ENCODE peak calls at places on chromosomes 5 and 9, in ten cellular contexts. S is stomach; K is SJSA1; W is right cardiac atrium; J is naive thymus-derived CD4-positive, alpha-beta T cell; Z is adipocyte; C is ovary; R is cardiac muscle cell; Y is CD8-positive, alpha-beta memory T cell; V is body of pancreas. U is an unnamed sample. For H3K4me1, the result is how much of the 10 kb centered on the place peaks cover.

GRCh38 chr9:21994526-21994995 is at the start of gene CDKN2B-AS1:
- DNase-seq in S (peak), K (peak), W (peak), J (no peak), Z (peak), C (peak), R (peak), Y (no peak), V (peak), U (no peak)

GRCh38 chr5:141208478-141208877 is at the start of gene PCDHB12:
- DNase-seq in S (no peak), K (peak), W (no peak), J (no peak), Z (peak), C (peak), R (no peak), Y (no peak), V (no peak), U (no peak)

GRCh38 chr5:132012385-132013005 is 1.0 kb upstream of the ACSL6 start:
- DNase-seq in S (peak), K (peak), W (peak), J (no peak), Z (peak), C (peak), R (peak), Y (no peak), V (no peak), U (no peak)

GRCh38 chr5:145750194-145750593 is 84.9 kb downstream of the PRELID2 start:
- DNase-seq in S (no peak), K (no peak), W (no peak), J (no peak), Z (peak), C (no peak), R (peak), Y (no peak), V (no peak), U (no peak)

GRCh38 chr5:7877851-7878250 is 8.9 kb downstream of the MTRR start:
- DNase-seq in S (no peak), K (peak), W (no peak), J (no peak), Z (no peak), C (no peak), R (peak), Y (no peak), V (no peak), U (no peak)

GRCh38 chr5:50406874-50407273 is 34.2 kb downstream of the EMB start:
- DNase-seq in S (no peak), K (no peak), W (no peak), J (no peak), Z (no peak), C (no peak), R (no peak), Y (no peak), V (no peak), U (no peak)

GRCh38 chr5:35974570-35974969 is 16.6 kb downstream of the UGT3A1 start:
- DNase-seq in S (no peak), K (no peak), W (no peak), J (no peak), Z (no peak), C (no peak), R (no peak), Y (no peak), V (no peak), U (no peak)

GRCh38 chr5:28648108-28648507 is 1609.7 kb upstream of the CDH9 start:
- DNase-seq in S (no peak), K (no peak), W (no peak), J (no peak), Z (peak), C (no peak), R (no peak), Y (no peak), V (no peak), U (no peak)

GRCh38 chr9:136576269-136576626 is 30.4 kb upstream of the NOTCH1 start:
- DNase-seq in S (peak), K (peak), W (peak), J (no peak), Z (peak), C (no peak), R (no peak), Y (no peak), V (peak), U (no peak)

GRCh38 chr9:27377147-27377807 is 80.3 kb upstream of the EQTN start:
- DNase-seq in S (no peak), K (no peak), W (no peak), J (no peak), Z (no peak), C (no peak), R (no peak), Y (no peak), V (no peak), U (no peak)

GRCh38 chr9:116087751-116088194 is 65.8 kb upstream of the PAPPA start:
- DNase-seq in S (no peak), K (peak), W (no peak), J (no peak), Z (peak), C (no peak), R (peak), Y (no peak), V (no peak), U (no peak)

GRCh38 chr9:131950487-131950886 is 129.2 kb downstream of the MED27 start:
- DNase-seq in S (no peak), K (no peak), W (no peak), J (no peak), Z (no peak), C (no peak), R (no peak), Y (no peak), V (no peak), U (no peak)

GRCh38 chr5:94776167-94776566 is 157.7 kb downstream of the SLF1 start:
- DNase-seq in S (no peak), K (no peak), W (no peak), J (no peak), Z (peak), C (no peak), R (no peak), Y (no peak), V (no peak), U (no peak)

GRCh38 chr5:124922255-124922975 is 176.0 kb upstream of the ZNF608 start:
- DNase-seq in S (no peak), K (no peak), W (no peak), J (no peak), Z (no peak), C (no peak), R (no peak), Y (no peak), V (no peak), U (no peak)

GRCh38 chr5:73027361-73027760 is 71.5 kb downstream of the FCHO2 start:
- DNase-seq in S (no peak), K (no peak), W (no peak), J (no peak), Z (no peak), C (no peak), R (no peak), Y (no peak), V (no peak), U (no peak)

GRCh38 chr9:33143241-33143642 is 23.9 kb downstream of the B4GALT1 start:
- DNase-seq in S (no peak), K (no peak), W (no peak), J (no peak), Z (peak), C (no peak), R (peak), Y (no peak), V (no peak), U (no peak)

GRCh38 chr5:8538813-8539212 is 669.9 kb downstream of the MTRR start:
- DNase-seq in S (no peak), K (no peak), W (no peak), J (no peak), Z (no peak), C (no peak), R (no peak), Y (no peak), V (no peak), U (no peak)

GRCh38 chr9:18976368-18977238 is 56.4 kb downstream of the SAXO1 start:
- DNase-seq in S (peak), K (peak), W (no peak), J (no peak), Z (peak), C (no peak), R (peak), Y (no peak), V (peak), U (no peak)

GRCh38 chr5:31556461-31556860 is 24.4 kb downstream of the C5orf22 start:
- DNase-seq in S (no peak), K (no peak), W (no peak), J (no peak), Z (no peak), C (no peak), R (peak), Y (no peak), V (no peak), U (no peak)

GRCh38 chr9:2722715-2723114 is 5.4 kb downstream of the KCNV2 start:
- DNase-seq in S (no peak), K (no peak), W (no peak), J (no peak), Z (peak), C (no peak), R (peak), Y (no peak), V (no peak), U (no peak)

GRCh38 chr9:2153599-2154217 is 138.6 kb downstream of the SMARCA2 start:
- DNase-seq in S (no peak), K (no peak), W (no peak), J (no peak), Z (no peak), C (no peak), R (no peak), Y (no peak), V (no peak), U (no peak)

GRCh38 chr9:77911928-77912327 is 119.7 kb downstream of the GNAQ start:
- DNase-seq in S (no peak), K (no peak), W (no peak), J (no peak), Z (no peak), C (no peak), R (no peak), Y (no peak), V (no peak), U (no peak)

GRCh38 chr9:72579880-72580570 is 58.6 kb downstream of the TMC1 start:
- DNase-seq in S (no peak), K (no peak), W (no peak), J (no peak), Z (peak), C (no peak), R (peak), Y (no peak), V (no peak), U (no peak)

GRCh38 chr5:53543401-53543800 is 17.0 kb upstream of the NDUFS4 start:
- DNase-seq in S (no peak), K (no peak), W (no peak), J (no peak), Z (peak), C (no peak), R (peak), Y (no peak), V (no peak), U (no peak)

GRCh38 chr9:98545041-98545440 is 163.7 kb downstream of the GABBR2 start:
- DNase-seq in S (no peak), K (no peak), W (no peak), J (no peak), Z (no peak), C (no peak), R (no peak), Y (no peak), V (no peak), U (no peak)

GRCh38 chr5:43244823-43245565 is 53.0 kb downstream of the NIM1K start:
- DNase-seq in S (no peak), K (no peak), W (no peak), J (no peak), Z (no peak), C (no peak), R (no peak), Y (no peak), V (no peak), U (no peak)

GRCh38 chr5:158777647-158778368 is 321.9 kb downstream of the EBF1 start:
- DNase-seq in S (no peak), K (no peak), W (no peak), J (no peak), Z (no peak), C (no peak), R (peak), Y (no peak), V (no peak), U (no peak)

GRCh38 chr9:20684865-20685696 is 1.0 kb downstream of the FOCAD start:
- DNase-seq in S (no peak), K (peak), W (no peak), J (peak), Z (peak), C (no peak), R (peak), Y (no peak), V (no peak), U (no peak)

GRCh38 chr9:8715792-8716191 is 916.2 kb upstream of the DMAC1 start:
- DNase-seq in S (no peak), K (no peak), W (no peak), J (no peak), Z (no peak), C (no peak), R (no peak), Y (no peak), V (no peak), U (no peak)

GRCh38 chr9:117494401-117495130 is 79.7 kb upstream of the ASTN2 start:
- DNase-seq in S (no peak), K (no peak), W (no peak), J (no peak), Z (peak), C (no peak), R (no peak), Y (no peak), V (no peak), U (no peak)

GRCh38 chr5:172648755-172649154 is 7.7 kb downstream of the NEURL1B start:
- DNase-seq in S (no peak), K (no peak), W (no peak), J (no peak), Z (no peak), C (no peak), R (no peak), Y (no peak), V (no peak), U (no peak)

GRCh38 chr5:143376911-143377838 is 26.3 kb downstream of the NR3C1 start:
- DNase-seq in S (no peak), K (peak), W (no peak), J (no peak), Z (no peak), C (no peak), R (peak), Y (no peak), V (no peak), U (no peak)

GRCh38 chr9:136399176-136400037 is 563 bp downstream of the SNAPC4 start:
- DNase-seq in S (no peak), K (peak), W (peak), J (no peak), Z (peak), C (no peak), R (peak), Y (peak), V (peak), U (no peak)

GRCh38 chr9:27561697-27562096 is 11.6 kb downstream of the C9orf72 start:
- DNase-seq in S (no peak), K (no peak), W (no peak), J (no peak), Z (no peak), C (no peak), R (no peak), Y (no peak), V (no peak), U (no peak)

GRCh38 chr5:38692780-38693507 is 136.5 kb upstream of the LIFR start:
- DNase-seq in S (no peak), K (no peak), W (no peak), J (no peak), Z (no peak), C (no peak), R (no peak), Y (no peak), V (no peak), U (no peak)

GRCh38 chr5:178994580-178995340 is at the start of gene GRM6:
- DNase-seq in S (no peak), K (no peak), W (no peak), J (no peak), Z (no peak), C (no peak), R (peak), Y (no peak), V (no peak), U (no peak)

GRCh38 chr9:89436963-89437625 is 60.8 kb downstream of the SEMA4D start:
- DNase-seq in S (peak), K (no peak), W (no peak), J (peak), Z (no peak), C (no peak), R (no peak), Y (peak), V (peak), U (no peak)

GRCh38 chr5:131999991-132000490 is 11.4 kb downstream of the ACSL6 start:
- DNase-seq in S (no peak), K (no peak), W (no peak), J (no peak), Z (no peak), C (no peak), R (no peak), Y (no peak), V (no peak), U (no peak)

DNA sequence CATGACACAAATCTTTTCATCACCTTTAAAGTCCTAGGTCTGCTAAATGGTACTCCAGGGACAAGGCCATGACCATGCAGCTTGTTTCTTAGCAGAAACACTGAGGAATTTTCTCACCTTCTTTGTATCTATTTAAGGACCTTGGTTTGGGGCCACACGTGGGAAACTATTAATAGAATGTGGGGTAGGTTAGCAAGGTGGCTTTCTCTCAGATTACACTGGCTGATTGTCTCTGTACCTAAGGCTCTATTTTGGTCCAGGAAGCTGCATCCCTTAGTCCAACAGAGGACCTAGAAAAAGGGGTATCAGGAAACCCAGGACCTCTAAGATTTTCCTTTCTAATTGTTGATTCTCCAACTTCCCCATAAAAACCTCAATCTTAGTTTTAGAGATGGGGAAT is 36.3 kb upstream of the FRMD3 start:
- DNase-seq in S (no peak), K (no peak), W (no peak), J (no peak), Z (no peak), C (no peak), R (no peak), Y (no peak), V (no peak), U (no peak)
- H3K4me3 ChIP-seq in S (no peak), K (no peak), W (no peak), J (no peak), Z (no peak), C (no peak), R (no peak), Y (no peak), V (no peak), U (no peak)

DNA sequence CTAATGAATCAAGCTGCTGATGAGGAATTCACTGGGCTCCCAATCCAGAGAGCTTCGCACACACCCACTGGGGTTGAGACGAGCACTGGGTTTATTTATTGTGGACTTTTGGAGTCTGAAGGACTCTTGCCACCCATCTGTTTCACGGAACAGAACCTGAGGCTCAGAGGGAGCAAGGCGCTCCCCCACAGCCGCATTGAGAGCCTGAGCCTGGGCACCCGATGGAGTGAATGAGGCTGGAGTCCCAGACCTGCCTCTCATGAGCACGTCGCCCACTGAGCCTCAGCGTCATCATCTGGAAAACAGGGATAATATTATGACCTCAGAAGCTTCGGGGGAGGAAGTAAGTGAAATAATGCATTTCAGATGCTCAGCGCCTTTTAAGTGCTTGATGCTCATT is 5.4 kb downstream of the NEK6 start:
- DNase-seq in S (no peak), K (no peak), W (peak), J (no peak), Z (no peak), C (no peak), R (no peak), Y (no peak), V (no peak), U (no peak)
- H3K4me1 ChIP-seq in S (half or more), K (half or more), W (under half), J (under half), Z (half or more), C (under half), R (under half), Y (under half), V (half or more), U (half or more)

GRCh38 chr5:135551593-135552447 is 16.1 kb upstream of the NEUROG1 start:
- DNase-seq in S (peak), K (peak), W (peak), J (peak), Z (peak), C (peak), R (peak), Y (peak), V (peak), U (peak)

GRCh38 chr5:135549413-135549812 is 13.6 kb upstream of the NEUROG1 start:
- DNase-seq in S (no peak), K (no peak), W (no peak), J (no peak), Z (no peak), C (no peak), R (no peak), Y (no peak), V (no peak), U (no peak)

GRCh38 chr5:135555530-135555929 is 19.8 kb upstream of the NEUROG1 start:
- DNase-seq in S (no peak), K (no peak), W (no peak), J (no peak), Z (no peak), C (no peak), R (no peak), Y (no peak), V (no peak), U (no peak)

GRCh38 chr5:135557034-135557838 is 21.5 kb upstream of the NEUROG1 start:
- DNase-seq in S (no peak), K (no peak), W (no peak), J (no peak), Z (no peak), C (no peak), R (no peak), Y (no peak), V (no peak), U (no peak)

DNA sequence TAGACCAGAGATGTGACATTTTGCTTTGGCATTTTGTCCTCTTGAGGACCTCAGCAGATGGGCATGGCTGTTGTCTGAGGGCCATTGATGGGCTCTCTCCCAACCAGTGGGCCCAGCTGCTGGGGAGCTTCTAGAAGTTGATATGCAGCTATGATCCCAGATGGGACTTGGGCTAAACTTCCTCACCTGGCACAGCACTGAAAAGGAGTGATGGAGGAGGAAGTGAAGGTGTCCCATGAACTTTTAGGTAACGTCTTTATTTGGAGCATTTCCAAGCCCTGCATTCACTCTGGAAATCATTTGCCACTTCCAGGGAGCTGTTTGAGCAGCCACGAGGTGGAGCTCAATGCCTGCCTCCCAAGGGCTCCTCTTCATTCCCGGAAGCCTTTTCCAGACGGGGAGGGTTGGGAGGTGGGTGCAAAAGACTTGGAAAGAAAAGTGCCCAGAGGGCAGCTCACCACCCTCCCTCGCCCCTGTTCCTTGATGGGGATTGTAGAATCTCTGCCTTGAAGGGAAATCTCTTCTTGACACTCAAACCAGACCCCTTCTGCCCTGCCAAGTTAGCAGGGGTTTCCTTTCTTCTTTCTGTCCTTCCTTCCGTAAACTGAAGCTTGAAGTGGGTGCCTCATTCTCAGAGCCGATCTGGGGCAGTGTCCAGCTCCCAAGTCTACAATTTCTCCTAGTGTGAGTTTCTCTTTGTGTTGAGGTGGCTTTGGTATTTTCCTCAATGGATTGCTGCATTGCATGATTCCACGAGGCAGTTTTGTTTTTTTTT is 18.1 kb upstream of the NEUROG1 start:
- DNase-seq in S (peak), K (peak), W (no peak), J (no peak), Z (peak), C (no peak), R (peak), Y (no peak), V (peak), U (no peak)
- H3K4me3 ChIP-seq in S (no peak), K (no peak), W (no peak), J (no peak), Z (peak), C (no peak), R (no peak), Y (no peak), V (no peak), U (peak)

DNA sequence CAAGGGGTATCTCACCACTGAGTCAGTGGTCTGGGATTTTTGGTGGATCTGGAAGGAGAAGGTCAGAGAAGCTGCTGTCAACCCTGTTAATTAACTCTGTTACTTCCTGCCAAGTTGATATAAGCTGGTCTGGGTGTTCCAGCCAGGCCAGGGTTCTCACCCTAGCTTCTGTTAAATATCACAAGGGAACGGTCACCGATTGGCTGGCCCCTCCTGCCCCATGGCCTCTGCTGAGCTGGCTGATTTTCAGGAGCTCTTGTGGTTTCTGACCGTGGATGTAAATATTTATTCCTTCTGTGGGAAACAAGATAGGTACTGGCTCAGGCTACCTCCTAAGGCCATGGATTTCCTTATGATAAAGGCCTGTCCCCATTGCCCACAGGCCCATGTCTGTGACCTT is 1.0 kb downstream of the ADAMTS13 start:
- DNase-seq in S (peak), K (no peak), W (no peak), J (no peak), Z (no peak), C (no peak), R (peak), Y (no peak), V (no peak), U (no peak)
- H3K4me1 ChIP-seq in S (under half), K (under half), W (under half), J (under half), Z (under half), C (under half), R (under half), Y (under half), V (under half), U (under half)